ENCODE peak calls at places on chromosomes 16 and 17, in four cellular contexts. W, A, V and L are unnamed samples.
A peak's percentile ranks its signal among the peaks of the same experiment; 100 is the strongest.

GRCh38 chr17:14198013-14198412 is 38.6 kb downstream of the CDRT15 start:
- DNase-seq in W (peak; percentile 93), A (no peak), V (no peak), L (no peak)

GRCh38 chr17:419073-419735 is 66.6 kb upstream of the RPH3AL start:
- DNase-seq in W (no peak), A (no peak), V (no peak), L (peak; percentile 35)

GRCh38 chr16:85369741-85370528 is 243.2 kb upstream of the GSE1 start:
- DNase-seq in W (peak; percentile 51), A (peak; percentile 60), V (no peak), L (peak; percentile 76)

GRCh38 chr16:86015606-86016005 is 116.6 kb downstream of the IRF8 start:
- DNase-seq in W (no peak), A (no peak), V (no peak), L (no peak)

GRCh38 chr16:29644973-29645698 is 17.9 kb upstream of the SPN start:
- DNase-seq in W (no peak), A (no peak), V (no peak), L (no peak)

GRCh38 chr17:75743625-75744206 is 21.3 kb downstream of the GALK1 start:
- DNase-seq in W (no peak), A (no peak), V (no peak), L (no peak)

GRCh38 chr16:85946680-85947510 is 47.9 kb downstream of the IRF8 start:
- DNase-seq in W (no peak), A (no peak), V (no peak), L (no peak)

GRCh38 chr17:57255182-57255775 is 1.0 kb upstream of the MSI2 start:
- DNase-seq in W (no peak), A (no peak), V (peak; percentile 9), L (no peak)

GRCh38 chr16:54424043-54424451 is 137.5 kb upstream of the IRX3 start:
- DNase-seq in W (no peak), A (no peak), V (no peak), L (no peak)

GRCh38 chr16:73447850-73448249 is 399.9 kb upstream of the ZFHX3 start:
- DNase-seq in W (no peak), A (no peak), V (no peak), L (no peak)

GRCh38 chr16:53744449-53744848 is 40.5 kb downstream of the FTO start:
- DNase-seq in W (no peak), A (no peak), V (no peak), L (no peak)

GRCh38 chr17:67610061-67610460 is 107.7 kb upstream of the NOL11 start:
- DNase-seq in W (no peak), A (no peak), V (no peak), L (no peak)

GRCh38 chr16:75770051-75770450 is 43.8 kb upstream of the CPHXL start:
- DNase-seq in W (no peak), A (no peak), V (no peak), L (no peak)

GRCh38 chr16:51773051-51773450 is 622.0 kb upstream of the SALL1 start:
- DNase-seq in W (no peak), A (no peak), V (no peak), L (no peak)

GRCh38 chr17:40582328-40582901 is 17.1 kb upstream of the CCR7 start:
- DNase-seq in W (no peak), A (no peak), V (peak; percentile 97), L (peak; percentile 67)
- H3K27ac ChIP-seq in W (no peak overlapping the region), A (no peak overlapping the region), V (peak overlapping the region; percentile 74), L (peak overlapping the region; percentile 26)

GRCh38 chr17:82344175-82344907 is 10.8 kb upstream of the SECTM1 start:
- DNase-seq in W (no peak), A (no peak), V (no peak), L (no peak)

GRCh38 chr17:82343560-82343959 is 10.0 kb upstream of the SECTM1 start:
- DNase-seq in W (no peak), A (no peak), V (no peak), L (no peak)

GRCh38 chr17:82342361-82343079 is 9.0 kb upstream of the SECTM1 start:
- DNase-seq in W (no peak), A (no peak), V (no peak), L (no peak)

GRCh38 chr17:82338858-82339633 is 5.5 kb upstream of the SECTM1 start:
- DNase-seq in W (no peak), A (no peak), V (peak; percentile 59), L (peak; percentile 72)

DNA sequence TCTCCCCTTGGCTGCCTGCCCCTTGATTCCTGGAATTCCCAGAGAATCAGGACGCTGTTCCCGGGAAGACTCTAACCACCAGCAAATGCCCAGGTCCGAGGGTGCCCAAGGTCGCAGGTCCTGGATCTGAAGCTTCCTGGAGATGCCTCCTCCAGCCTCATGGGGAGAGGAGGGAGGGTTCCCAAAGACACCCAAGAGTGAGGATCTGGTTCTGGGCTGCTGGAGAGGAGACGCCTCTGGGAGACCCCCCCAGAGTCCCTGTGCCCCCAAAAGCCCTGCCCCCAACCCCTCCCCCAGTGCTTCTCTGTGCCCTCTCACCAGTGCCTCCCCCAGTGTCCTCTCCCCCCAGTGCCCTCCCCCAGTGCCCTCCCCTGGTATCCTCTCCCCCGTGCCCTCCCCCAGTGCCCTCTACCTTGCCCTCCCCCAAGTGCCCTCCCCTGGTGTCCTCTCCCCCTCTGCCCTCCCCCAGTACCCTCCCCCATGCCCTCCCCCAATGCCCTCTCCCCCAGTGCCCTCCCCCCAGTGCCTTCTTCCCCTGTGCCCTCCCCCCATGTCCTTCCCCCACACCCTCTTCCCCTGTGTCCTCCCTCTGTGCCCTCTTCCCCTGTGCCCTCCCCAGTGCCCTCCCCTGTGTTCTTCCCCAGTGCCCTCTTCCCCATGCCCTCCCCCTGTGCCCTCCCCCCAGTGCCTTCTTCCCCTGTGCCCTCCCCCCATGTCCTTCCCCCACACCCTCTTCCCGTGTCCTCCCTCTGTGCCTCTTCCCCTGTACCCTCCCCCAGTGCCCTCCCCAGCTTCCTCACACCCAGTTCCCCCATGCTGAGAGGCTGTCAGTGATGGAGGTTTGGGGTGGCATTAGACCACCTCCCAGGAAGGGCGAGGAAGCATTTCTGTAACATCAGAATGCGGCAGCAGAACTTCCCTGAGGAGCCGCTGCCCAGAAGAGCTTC is 6.3 kb upstream of the SECTM1 start:
- DNase-seq in W (no peak), A (no peak), V (no peak), L (no peak)
- H3K27ac ChIP-seq in W (no peak overlapping the region), A (no peak overlapping the region), V (no peak overlapping the region), L (peak overlapping the region; percentile 74)

DNA sequence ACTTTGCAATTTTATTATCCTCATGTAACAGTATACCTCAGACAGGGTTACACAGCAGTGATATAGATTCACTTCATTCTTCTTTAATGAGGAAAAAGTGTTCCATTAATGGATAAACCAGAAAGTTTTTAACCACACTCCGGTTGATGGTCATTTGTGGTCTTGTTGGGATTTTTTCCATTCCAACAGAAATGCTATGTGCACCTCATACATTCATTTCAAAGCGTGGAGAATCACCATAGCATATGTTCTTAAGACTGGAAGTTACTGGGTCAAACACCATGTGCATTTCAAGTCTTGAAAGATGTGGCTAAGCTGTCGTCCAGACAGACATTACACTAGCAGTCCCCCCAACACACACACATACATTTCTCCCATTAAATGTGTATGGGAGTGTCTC is 245.8 kb upstream of the CDH5 start:
- DNase-seq in W (no peak), A (no peak), V (no peak), L (no peak)
- H3K27ac ChIP-seq in W (no peak overlapping the region), A (no peak overlapping the region), V (no peak overlapping the region), L (no peak overlapping the region)

DNA sequence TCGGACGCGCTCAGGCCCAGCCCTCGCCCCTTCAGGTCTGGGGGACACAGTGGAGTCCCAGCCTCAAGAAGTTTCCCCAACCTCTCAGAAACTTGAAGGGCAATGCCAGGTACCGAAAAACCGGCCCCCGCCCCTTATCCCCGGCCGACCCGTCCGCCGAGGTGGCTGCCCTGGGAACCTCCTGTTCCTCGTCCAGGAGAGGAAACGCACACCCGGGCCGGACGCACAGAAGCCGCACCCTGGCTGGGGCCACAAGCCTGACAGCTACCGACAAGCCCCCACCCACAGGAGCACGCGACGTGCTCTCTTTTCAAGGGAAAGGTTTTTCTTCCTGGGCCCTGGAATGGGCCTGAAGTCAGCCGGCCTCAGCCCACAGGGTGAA is 37.2 kb downstream of the CBFA2T3 start:
- DNase-seq in W (no peak), A (no peak), V (no peak), L (no peak)
- H3K27ac ChIP-seq in W (no peak overlapping the region), A (peak overlapping the region; percentile 76), V (no peak overlapping the region), L (peak overlapping the region; percentile 70)

GRCh38 chr17:62693616-62694415 is 66.3 kb downstream of the MRC2 start:
- DNase-seq in W (no peak), A (no peak), V (no peak), L (no peak)
- H3K27ac ChIP-seq in W (no peak overlapping the region), A (no peak overlapping the region), V (peak overlapping the region; percentile 83), L (no peak overlapping the region)

GRCh38 chr17:3505008-3505407 is 29.2 kb downstream of the ASPA start:
- DNase-seq in W (no peak), A (no peak), V (no peak), L (peak; percentile 30)

GRCh38 chr17:3506054-3506453 is 30.3 kb downstream of the ASPA start:
- DNase-seq in W (no peak), A (no peak), V (no peak), L (no peak)

GRCh38 chr17:3497101-3497500 is 21.3 kb downstream of the ASPA start:
- DNase-seq in W (no peak), A (no peak), V (no peak), L (no peak)

GRCh38 chr17:3502466-3502865 is 26.7 kb downstream of the ASPA start:
- DNase-seq in W (no peak), A (peak; percentile 32), V (no peak), L (no peak)
- H3K27ac ChIP-seq in W (no peak overlapping the region), A (peak overlapping the region; percentile 94), V (no peak overlapping the region), L (no peak overlapping the region)

GRCh38 chr17:4475001-4475400 is 23.7 kb upstream of the SPNS2 start:
- DNase-seq in W (no peak), A (no peak), V (no peak), L (no peak)

GRCh38 chr17:4476512-4477070 is 22.1 kb upstream of the SPNS2 start:
- DNase-seq in W (no peak), A (no peak), V (no peak), L (peak; percentile 80)

GRCh38 chr17:4476017-4476416 is 22.7 kb upstream of the SPNS2 start:
- DNase-seq in W (no peak), A (no peak), V (no peak), L (peak; percentile 34)

GRCh38 chr17:4474093-4474492 is 24.6 kb upstream of the SPNS2 start:
- DNase-seq in W (no peak), A (no peak), V (no peak), L (no peak)

GRCh38 chr17:4475463-4475862 is 23.2 kb upstream of the SPNS2 start:
- DNase-seq in W (no peak), A (no peak), V (no peak), L (no peak)
- H3K27ac ChIP-seq in W (no peak overlapping the region), A (no peak overlapping the region), V (no peak overlapping the region), L (no peak overlapping the region)

GRCh38 chr17:50637829-50638571 is 3.3 kb downstream of the ABCC3 start:
- DNase-seq in W (no peak), A (no peak), V (no peak), L (no peak)
- H3K27ac ChIP-seq in W (no peak overlapping the region), A (no peak overlapping the region), V (peak overlapping the region; percentile 72), L (peak overlapping the region; percentile 92)

GRCh38 chr17:74430385-74430705 is 1.5 kb upstream of the GPRC5C start:
- DNase-seq in W (no peak), A (no peak), V (no peak), L (no peak)
- H3K27ac ChIP-seq in W (peak overlapping the region; percentile 97), A (peak overlapping the region; percentile 78), V (no peak overlapping the region), L (peak overlapping the region; percentile 92)